ENCODE peak calls at places on chromosomes 11 and 22, in six cellular contexts. One of them, this sample, is unnamed. For H3K36me3 and H3K4me1, the result is how much of the 10 kb centered on the place peaks cover.

GRCh38 chr11:116397556-116398167 is 375.1 kb downstream of the BUD13 start:
- DNase-seq in left ventricle myocardium inferior: no peak
- DNase-seq in psoas muscle: no peak
- DNase-seq in neuronal stem cell: no peak
- DNase-seq in upper lobe of right lung: no peak
- DNase-seq in right atrium auricular region: no peak
- DNase-seq in this sample: no peak

GRCh38 chr22:39723899-39724351 is 153.4 kb downstream of the CACNA1I start:
- DNase-seq in left ventricle myocardium inferior: no peak
- DNase-seq in psoas muscle: no peak
- DNase-seq in neuronal stem cell: no peak
- DNase-seq in upper lobe of right lung: peak
- DNase-seq in right atrium auricular region: no peak
- DNase-seq in this sample: peak

GRCh38 chr11:127590319-127590718 is 589.7 kb upstream of the KIRREL3 start:
- DNase-seq in left ventricle myocardium inferior: no peak
- DNase-seq in psoas muscle: no peak
- DNase-seq in neuronal stem cell: no peak
- DNase-seq in upper lobe of right lung: no peak
- DNase-seq in right atrium auricular region: no peak
- DNase-seq in this sample: no peak

GRCh38 chr11:111976614-111977140 is 39.5 kb downstream of the DIXDC1 start:
- DNase-seq in left ventricle myocardium inferior: no peak
- DNase-seq in psoas muscle: no peak
- DNase-seq in neuronal stem cell: peak
- DNase-seq in upper lobe of right lung: no peak
- DNase-seq in right atrium auricular region: no peak
- DNase-seq in this sample: no peak

GRCh38 chr22:22942511-22943329 is 55.1 kb downstream of the IGLL5 start:
- DNase-seq in left ventricle myocardium inferior: peak
- DNase-seq in psoas muscle: no peak
- DNase-seq in neuronal stem cell: peak
- DNase-seq in upper lobe of right lung: peak
- DNase-seq in right atrium auricular region: peak
- DNase-seq in this sample: no peak

GRCh38 chr11:62957147-62957546 is 27.6 kb downstream of the SLC22A6 start:
- DNase-seq in left ventricle myocardium inferior: no peak
- DNase-seq in psoas muscle: no peak
- DNase-seq in neuronal stem cell: no peak
- DNase-seq in upper lobe of right lung: no peak
- DNase-seq in right atrium auricular region: no peak
- DNase-seq in this sample: no peak

GRCh38 chr11:19026862-19027261 is 33.7 kb downstream of the MRGPRX2 start:
- DNase-seq in left ventricle myocardium inferior: no peak
- DNase-seq in psoas muscle: no peak
- DNase-seq in neuronal stem cell: no peak
- DNase-seq in upper lobe of right lung: no peak
- DNase-seq in right atrium auricular region: no peak
- DNase-seq in this sample: no peak

GRCh38 chr11:134908583-134908982 is 496.5 kb upstream of the B3GAT1 start:
- DNase-seq in left ventricle myocardium inferior: no peak
- DNase-seq in psoas muscle: no peak
- DNase-seq in neuronal stem cell: no peak
- DNase-seq in upper lobe of right lung: no peak
- DNase-seq in right atrium auricular region: no peak
- DNase-seq in this sample: no peak

GRCh38 chr11:62548545-62549335 is 2.1 kb upstream of the AHNAK start:
- DNase-seq in left ventricle myocardium inferior: peak
- DNase-seq in psoas muscle: no peak
- DNase-seq in neuronal stem cell: no peak
- DNase-seq in upper lobe of right lung: no peak
- DNase-seq in right atrium auricular region: no peak
- DNase-seq in this sample: peak

GRCh38 chr11:61406991-61407728 is 14.8 kb downstream of the TMEM216 start:
- DNase-seq in left ventricle myocardium inferior: no peak
- DNase-seq in psoas muscle: no peak
- DNase-seq in neuronal stem cell: no peak
- DNase-seq in upper lobe of right lung: no peak
- DNase-seq in right atrium auricular region: no peak
- DNase-seq in this sample: no peak
- H3K36me3 ChIP-seq in left ventricle myocardium inferior: half or more
- H3K36me3 ChIP-seq in psoas muscle: half or more
- H3K36me3 ChIP-seq in neuronal stem cell: half or more
- H3K36me3 ChIP-seq in upper lobe of right lung: half or more
- H3K36me3 ChIP-seq in right atrium auricular region: half or more
- H3K36me3 ChIP-seq in this sample: under half

GRCh38 chr22:44099696-44100095 is 75.6 kb downstream of the PARVB start:
- DNase-seq in left ventricle myocardium inferior: no peak
- DNase-seq in psoas muscle: peak
- DNase-seq in neuronal stem cell: no peak
- DNase-seq in upper lobe of right lung: no peak
- DNase-seq in right atrium auricular region: no peak
- DNase-seq in this sample: no peak

GRCh38 chr22:44097263-44098020 is 73.3 kb downstream of the PARVB start:
- DNase-seq in left ventricle myocardium inferior: no peak
- DNase-seq in psoas muscle: peak
- DNase-seq in neuronal stem cell: no peak
- DNase-seq in upper lobe of right lung: no peak
- DNase-seq in right atrium auricular region: no peak
- DNase-seq in this sample: no peak

GRCh38 chr22:44098966-44099530 is 74.9 kb downstream of the PARVB start:
- DNase-seq in left ventricle myocardium inferior: no peak
- DNase-seq in psoas muscle: peak
- DNase-seq in neuronal stem cell: no peak
- DNase-seq in upper lobe of right lung: no peak
- DNase-seq in right atrium auricular region: no peak
- DNase-seq in this sample: no peak

GRCh38 chr22:44096736-44097135 is 72.6 kb downstream of the PARVB start:
- DNase-seq in left ventricle myocardium inferior: no peak
- DNase-seq in psoas muscle: peak
- DNase-seq in neuronal stem cell: no peak
- DNase-seq in upper lobe of right lung: no peak
- DNase-seq in right atrium auricular region: no peak
- DNase-seq in this sample: no peak

DNA sequence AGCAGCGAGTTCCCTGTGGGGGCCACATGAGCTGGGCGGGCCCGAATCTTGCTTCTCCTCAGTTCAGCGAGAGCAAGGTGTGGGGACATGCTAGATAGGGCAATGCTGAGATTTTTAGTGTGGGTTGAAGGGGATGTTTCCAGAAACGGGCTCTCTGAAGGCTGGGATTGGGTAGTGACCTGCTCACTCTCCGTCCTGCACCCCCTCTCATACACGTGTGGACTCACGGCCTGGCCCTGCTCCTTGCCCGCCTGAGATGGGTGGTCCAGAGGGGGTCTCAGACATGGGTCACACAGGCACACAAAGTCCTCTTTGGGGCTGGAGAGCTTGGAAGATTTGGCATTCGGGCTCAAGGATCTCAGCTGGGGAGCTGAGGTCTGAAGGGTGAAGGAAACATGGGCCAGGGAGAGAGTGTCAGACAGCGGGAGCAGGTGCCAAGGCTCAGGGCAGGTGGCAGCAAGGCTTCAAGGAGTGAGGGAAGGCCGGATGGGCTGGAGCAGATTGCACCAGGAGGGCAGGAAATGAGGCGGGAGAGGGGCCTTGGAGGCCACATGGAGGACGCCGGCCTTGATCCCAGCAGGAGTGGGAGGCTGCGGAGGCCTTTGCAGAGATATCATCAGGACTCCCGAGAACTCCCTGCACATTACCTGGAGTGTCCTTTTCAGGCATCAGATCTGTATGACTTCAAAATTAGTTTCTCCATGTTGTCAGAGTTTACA is 74.1 kb downstream of the PARVB start:
- DNase-seq in left ventricle myocardium inferior: no peak
- DNase-seq in psoas muscle: peak
- DNase-seq in neuronal stem cell: no peak
- DNase-seq in upper lobe of right lung: peak
- DNase-seq in right atrium auricular region: no peak
- DNase-seq in this sample: no peak
- H3K4me1 ChIP-seq in left ventricle myocardium inferior: under half
- H3K4me1 ChIP-seq in psoas muscle: under half
- H3K4me1 ChIP-seq in neuronal stem cell: under half
- H3K4me1 ChIP-seq in upper lobe of right lung: under half
- H3K4me1 ChIP-seq in right atrium auricular region: under half
- H3K4me1 ChIP-seq in this sample: under half

DNA sequence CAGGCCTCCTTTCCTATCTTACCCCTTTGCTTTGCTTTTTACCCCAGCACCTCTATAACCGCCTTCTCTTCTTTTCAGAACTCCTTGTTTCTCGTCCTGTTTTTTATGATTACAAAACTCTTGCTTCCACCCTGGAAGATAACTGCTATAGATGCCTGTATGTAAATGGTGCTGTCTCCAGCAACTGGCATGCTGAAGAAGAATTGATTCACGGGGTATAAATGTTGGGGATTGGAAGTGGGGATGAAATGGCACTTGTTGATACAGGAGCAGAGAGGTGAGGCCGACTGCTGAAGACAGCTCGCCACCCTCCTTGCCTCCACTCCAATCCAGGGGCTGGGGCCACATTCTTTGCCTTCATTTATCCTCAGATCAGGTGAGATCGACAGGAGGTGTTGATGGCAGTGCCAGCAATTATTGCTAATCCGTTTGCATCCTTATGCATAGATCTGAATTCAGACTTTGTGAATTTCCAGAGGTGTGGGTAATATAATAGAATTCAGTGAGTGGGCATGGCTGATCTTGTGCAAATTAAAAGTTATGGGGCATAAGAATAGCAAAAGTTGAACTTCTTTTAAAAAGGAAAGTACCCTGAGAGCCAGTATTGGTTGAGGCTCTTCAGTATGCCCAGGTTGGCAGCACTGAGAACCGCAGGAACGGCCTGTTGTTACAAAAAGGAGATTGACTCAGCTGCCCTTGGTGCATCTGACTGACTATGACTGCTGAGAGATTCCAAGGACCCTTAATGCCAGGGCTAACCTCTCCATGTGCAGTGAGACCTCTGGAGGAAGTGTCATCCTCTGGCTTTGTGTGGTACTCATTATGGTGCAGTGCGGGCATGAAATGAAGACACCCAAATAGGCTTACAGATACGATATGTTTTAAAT is 5.3 kb downstream of the NEAT1 start:
- DNase-seq in left ventricle myocardium inferior: no peak
- DNase-seq in psoas muscle: peak
- DNase-seq in neuronal stem cell: no peak
- DNase-seq in upper lobe of right lung: peak
- DNase-seq in right atrium auricular region: peak
- DNase-seq in this sample: peak
- H3K36me3 ChIP-seq in left ventricle myocardium inferior: half or more
- H3K36me3 ChIP-seq in psoas muscle: half or more
- H3K36me3 ChIP-seq in neuronal stem cell: under half
- H3K36me3 ChIP-seq in upper lobe of right lung: under half
- H3K36me3 ChIP-seq in right atrium auricular region: half or more
- H3K36me3 ChIP-seq in this sample: under half

GRCh38 chr11:34348919-34349318 is 8.9 kb downstream of the ABTB2 start:
- DNase-seq in left ventricle myocardium inferior: no peak
- DNase-seq in psoas muscle: no peak
- DNase-seq in neuronal stem cell: no peak
- DNase-seq in upper lobe of right lung: no peak
- DNase-seq in right atrium auricular region: no peak
- DNase-seq in this sample: no peak
- H3K4me1 ChIP-seq in left ventricle myocardium inferior: half or more
- H3K4me1 ChIP-seq in psoas muscle: half or more
- H3K4me1 ChIP-seq in neuronal stem cell: under half
- H3K4me1 ChIP-seq in upper lobe of right lung: under half
- H3K4me1 ChIP-seq in right atrium auricular region: under half
- H3K4me1 ChIP-seq in this sample: under half

GRCh38 chr11:36451045-36451444 is 59.0 kb downstream of the TRAF6 start:
- DNase-seq in left ventricle myocardium inferior: no peak
- DNase-seq in psoas muscle: no peak
- DNase-seq in neuronal stem cell: no peak
- DNase-seq in upper lobe of right lung: no peak
- DNase-seq in right atrium auricular region: no peak
- DNase-seq in this sample: no peak

GRCh38 chr11:36452987-36453386 is 57.1 kb downstream of the TRAF6 start:
- DNase-seq in left ventricle myocardium inferior: no peak
- DNase-seq in psoas muscle: no peak
- DNase-seq in neuronal stem cell: no peak
- DNase-seq in upper lobe of right lung: no peak
- DNase-seq in right atrium auricular region: no peak
- DNase-seq in this sample: no peak

GRCh38 chr11:36450391-36450714 is 59.7 kb downstream of the TRAF6 start:
- DNase-seq in left ventricle myocardium inferior: no peak
- DNase-seq in psoas muscle: no peak
- DNase-seq in neuronal stem cell: no peak
- DNase-seq in upper lobe of right lung: no peak
- DNase-seq in right atrium auricular region: no peak
- DNase-seq in this sample: no peak

GRCh38 chr11:36452231-36452630 is 57.8 kb downstream of the TRAF6 start:
- DNase-seq in left ventricle myocardium inferior: no peak
- DNase-seq in psoas muscle: no peak
- DNase-seq in neuronal stem cell: no peak
- DNase-seq in upper lobe of right lung: no peak
- DNase-seq in right atrium auricular region: no peak
- DNase-seq in this sample: no peak

GRCh38 chr11:36451681-36452080 is 58.4 kb downstream of the TRAF6 start:
- DNase-seq in left ventricle myocardium inferior: no peak
- DNase-seq in psoas muscle: no peak
- DNase-seq in neuronal stem cell: no peak
- DNase-seq in upper lobe of right lung: no peak
- DNase-seq in right atrium auricular region: no peak
- DNase-seq in this sample: no peak
- H3K36me3 ChIP-seq in left ventricle myocardium inferior: under half
- H3K36me3 ChIP-seq in psoas muscle: under half
- H3K36me3 ChIP-seq in neuronal stem cell: under half
- H3K36me3 ChIP-seq in upper lobe of right lung: under half
- H3K36me3 ChIP-seq in right atrium auricular region: under half
- H3K36me3 ChIP-seq in this sample: under half

This sample was measured in pancreas.